ENCODE peak calls at places on chromosomes 3 and 15, in five cellular contexts. S, D, T, Y and O are unnamed samples. For H3K9me3, the result is how much of the 10 kb centered on the place peaks cover.

GRCh38 chr3:196792771-196793170 is 53.1 kb downstream of the PAK2 start:
- DNase-seq in S (peak), D (no peak), T (no peak), Y (no peak), O (no peak)

GRCh38 chr15:52071570-52071969 is 41.0 kb downstream of the BCL2L10 start:
- DNase-seq in S (peak), D (no peak), T (no peak), Y (no peak), O (no peak)

GRCh38 chr3:159829056-159829995 is 159.3 kb upstream of the IL12A start:
- DNase-seq in S (peak), D (no peak), T (peak), Y (no peak), O (no peak)

GRCh38 chr3:123807820-123808219 is 76.3 kb downstream of the MYLK start:
- DNase-seq in S (no peak), D (no peak), T (no peak), Y (no peak), O (no peak)

GRCh38 chr3:197912770-197913476 is 37.1 kb upstream of the RPL35A start:
- DNase-seq in S (no peak), D (peak), T (no peak), Y (no peak), O (peak)

GRCh38 chr3:196821806-196822355 is 45.8 kb upstream of the SENP5 start:
- DNase-seq in S (no peak), D (no peak), T (no peak), Y (no peak), O (no peak)

GRCh38 chr3:30319713-30320112 is 286.7 kb upstream of the TGFBR2 start:
- DNase-seq in S (peak), D (peak), T (no peak), Y (peak), O (peak)

GRCh38 chr3:60756636-60757035 is 494.6 kb downstream of the FHIT start:
- DNase-seq in S (no peak), D (peak), T (no peak), Y (no peak), O (no peak)

GRCh38 chr15:43794269-43795037 is 2.3 kb downstream of the SERF2 start:
- DNase-seq in S (no peak), D (no peak), T (no peak), Y (no peak), O (no peak)

GRCh38 chr3:14795996-14796395 is 22.8 kb upstream of the FGD5 start:
- DNase-seq in S (no peak), D (no peak), T (no peak), Y (no peak), O (no peak)

GRCh38 chr15:67859331-67859946 is 19.6 kb upstream of the RNU6-1 start:
- DNase-seq in S (no peak), D (no peak), T (no peak), Y (no peak), O (no peak)

GRCh38 chr3:189334064-189334920 is 162.5 kb downstream of the TPRG1 start:
- DNase-seq in S (no peak), D (no peak), T (no peak), Y (no peak), O (peak)

GRCh38 chr15:82045179-82045891 is 483 bp downstream of the MEX3B start:
- DNase-seq in S (peak), D (peak), T (peak), Y (peak), O (peak)

GRCh38 chr3:50347187-50347813 is 1.8 kb upstream of the ZMYND10 start:
- DNase-seq in S (peak), D (peak), T (peak), Y (peak), O (peak)

GRCh38 chr3:5002174-5002870 is 23.1 kb downstream of the BHLHE40 start:
- DNase-seq in S (no peak), D (no peak), T (no peak), Y (no peak), O (peak)

GRCh38 chr3:184078851-184079250 is 18.0 kb upstream of the HTR3E start:
- DNase-seq in S (no peak), D (no peak), T (no peak), Y (no peak), O (no peak)

GRCh38 chr3:88057650-88058321 is 1.0 kb downstream of the CGGBP1 start:
- DNase-seq in S (peak), D (peak), T (no peak), Y (no peak), O (no peak)

GRCh38 chr3:157127831-157128767 is 31.8 kb downstream of the CCNL1 start:
- DNase-seq in S (peak), D (no peak), T (peak), Y (peak), O (peak)

GRCh38 chr15:80985976-80986375 is 3.6 kb downstream of the MESD start:
- DNase-seq in S (no peak), D (no peak), T (no peak), Y (no peak), O (no peak)

GRCh38 chr15:80986487-80986886 is 3.1 kb downstream of the MESD start:
- DNase-seq in S (no peak), D (no peak), T (no peak), Y (no peak), O (no peak)

GRCh38 chr15:80989110-80989517 is 505 bp downstream of the MESD start:
- DNase-seq in S (no peak), D (peak), T (no peak), Y (no peak), O (no peak)

GRCh38 chr15:80989518-80990478 is at the start of gene MESD:
- DNase-seq in S (peak), D (peak), T (peak), Y (peak), O (peak)

GRCh38 chr15:80988148-80988796 is 1.3 kb downstream of the MESD start:
- DNase-seq in S (no peak), D (no peak), T (no peak), Y (no peak), O (no peak)
- H3K4me3 ChIP-seq in S (peak), D (peak), T (peak), Y (peak), O (peak)

GRCh38 chr3:73510784-73511183 is 114.0 kb downstream of the PDZRN3 start:
- DNase-seq in S (no peak), D (no peak), T (no peak), Y (no peak), O (no peak)
- H3K27ac ChIP-seq in S (peak), D (no peak), T (no peak), Y (no peak), O (no peak)

GRCh38 chr15:71306538-71306937 is 191.3 kb downstream of the THSD4 start:
- DNase-seq in S (no peak), D (no peak), T (no peak), Y (no peak), O (no peak)
- H3K9me3 ChIP-seq in S (under half), D (under half), T (under half), Y (under half), O (under half)

GRCh38 chr3:11542551-11542950 is 101.2 kb downstream of the VGLL4 start:
- DNase-seq in S (no peak), D (no peak), T (no peak), Y (no peak), O (no peak)

GRCh38 chr3:11543948-11544387 is 99.7 kb downstream of the VGLL4 start:
- DNase-seq in S (no peak), D (no peak), T (no peak), Y (no peak), O (no peak)

GRCh38 chr3:11543141-11543947 is 100.4 kb downstream of the VGLL4 start:
- DNase-seq in S (no peak), D (no peak), T (no peak), Y (no peak), O (no peak)

GRCh38 chr3:11545186-11545851 is 98.4 kb downstream of the VGLL4 start:
- DNase-seq in S (no peak), D (no peak), T (no peak), Y (no peak), O (no peak)

GRCh38 chr3:11544413-11545181 is 99.1 kb downstream of the VGLL4 start:
- DNase-seq in S (no peak), D (peak), T (peak), Y (no peak), O (no peak)
- H3K4me3 ChIP-seq in S (no peak), D (no peak), T (peak), Y (no peak), O (no peak)